ENCODE peak calls at places on chromosome 7, in ten cellular contexts. One of them, this sample, is unnamed. For H3K4me1 and H3K9me3, the result is how much of the 10 kb centered on the place peaks cover.

GRCh38 chr7:48298779-48299178 is 127.5 kb downstream of the ABCA13 start:
- DNase-seq in fibroblast of lung: no peak
- DNase-seq in esophagus squamous epithelium: no peak
- DNase-seq in astrocyte: peak
- DNase-seq in colonic mucosa: no peak
- DNase-seq in heart right ventricle: no peak
- DNase-seq in body of pancreas: no peak
- DNase-seq in uterus: no peak
- DNase-seq in HCT116: no peak
- DNase-seq in H9: no peak
- DNase-seq in this sample: no peak

GRCh38 chr7:18004372-18004771 is 23.3 kb downstream of the PRPS1L1 start:
- DNase-seq in fibroblast of lung: no peak
- DNase-seq in esophagus squamous epithelium: no peak
- DNase-seq in astrocyte: no peak
- DNase-seq in colonic mucosa: no peak
- DNase-seq in heart right ventricle: no peak
- DNase-seq in body of pancreas: no peak
- DNase-seq in uterus: no peak
- DNase-seq in HCT116: no peak
- DNase-seq in H9: no peak
- DNase-seq in this sample: no peak

GRCh38 chr7:126529254-126529653 is 723.5 kb downstream of the GRM8 start:
- DNase-seq in fibroblast of lung: no peak
- DNase-seq in esophagus squamous epithelium: no peak
- DNase-seq in astrocyte: no peak
- DNase-seq in colonic mucosa: no peak
- DNase-seq in heart right ventricle: no peak
- DNase-seq in body of pancreas: no peak
- DNase-seq in uterus: no peak
- DNase-seq in HCT116: no peak
- DNase-seq in H9: no peak
- DNase-seq in this sample: no peak

GRCh38 chr7:47513741-47514241 is 68.1 kb downstream of the TNS3 start:
- DNase-seq in fibroblast of lung: peak
- DNase-seq in esophagus squamous epithelium: no peak
- DNase-seq in astrocyte: peak
- DNase-seq in colonic mucosa: peak
- DNase-seq in heart right ventricle: no peak
- DNase-seq in body of pancreas: no peak
- DNase-seq in uterus: peak
- DNase-seq in HCT116: no peak
- DNase-seq in H9: no peak
- DNase-seq in this sample: peak

GRCh38 chr7:131013716-131014115 is 279.7 kb upstream of the KLF14 start:
- DNase-seq in fibroblast of lung: no peak
- DNase-seq in esophagus squamous epithelium: no peak
- DNase-seq in astrocyte: no peak
- DNase-seq in colonic mucosa: no peak
- DNase-seq in heart right ventricle: no peak
- DNase-seq in body of pancreas: no peak
- DNase-seq in uterus: no peak
- DNase-seq in HCT116: no peak
- DNase-seq in H9: no peak
- DNase-seq in this sample: no peak

GRCh38 chr7:2843711-2844152 is 376 bp downstream of the GNA12 start:
- DNase-seq in fibroblast of lung: peak
- DNase-seq in esophagus squamous epithelium: no peak
- DNase-seq in astrocyte: peak
- DNase-seq in colonic mucosa: no peak
- DNase-seq in heart right ventricle: peak
- DNase-seq in body of pancreas: peak
- DNase-seq in uterus: peak
- DNase-seq in HCT116: no peak
- DNase-seq in H9: no peak
- DNase-seq in this sample: peak

GRCh38 chr7:21099955-21100354 is 313.3 kb upstream of the SP8 start:
- DNase-seq in fibroblast of lung: no peak
- DNase-seq in esophagus squamous epithelium: no peak
- DNase-seq in astrocyte: no peak
- DNase-seq in colonic mucosa: no peak
- DNase-seq in heart right ventricle: no peak
- DNase-seq in body of pancreas: no peak
- DNase-seq in uterus: no peak
- DNase-seq in HCT116: no peak
- DNase-seq in H9: no peak
- DNase-seq in this sample: no peak

GRCh38 chr7:47088329-47089067 is 493.4 kb downstream of the TNS3 start:
- DNase-seq in fibroblast of lung: peak
- DNase-seq in esophagus squamous epithelium: no peak
- DNase-seq in astrocyte: peak
- DNase-seq in colonic mucosa: peak
- DNase-seq in heart right ventricle: peak
- DNase-seq in body of pancreas: peak
- DNase-seq in uterus: peak
- DNase-seq in HCT116: peak
- DNase-seq in H9: peak
- DNase-seq in this sample: peak

GRCh38 chr7:73892003-73892975 is 31.3 kb downstream of the TMEM270 start:
- DNase-seq in fibroblast of lung: peak
- DNase-seq in esophagus squamous epithelium: no peak
- DNase-seq in astrocyte: peak
- DNase-seq in colonic mucosa: no peak
- DNase-seq in heart right ventricle: peak
- DNase-seq in body of pancreas: peak
- DNase-seq in uterus: no peak
- DNase-seq in HCT116: no peak
- DNase-seq in H9: no peak
- DNase-seq in this sample: no peak

GRCh38 chr7:73895626-73896025 is 34.7 kb downstream of the TMEM270 start:
- DNase-seq in fibroblast of lung: no peak
- DNase-seq in esophagus squamous epithelium: no peak
- DNase-seq in astrocyte: no peak
- DNase-seq in colonic mucosa: no peak
- DNase-seq in heart right ventricle: no peak
- DNase-seq in body of pancreas: no peak
- DNase-seq in uterus: no peak
- DNase-seq in HCT116: no peak
- DNase-seq in H9: no peak
- DNase-seq in this sample: no peak

GRCh38 chr7:73891178-73891885 is 30.4 kb downstream of the TMEM270 start:
- DNase-seq in fibroblast of lung: no peak
- DNase-seq in esophagus squamous epithelium: no peak
- DNase-seq in astrocyte: no peak
- DNase-seq in colonic mucosa: no peak
- DNase-seq in heart right ventricle: no peak
- DNase-seq in body of pancreas: no peak
- DNase-seq in uterus: no peak
- DNase-seq in HCT116: no peak
- DNase-seq in H9: peak
- DNase-seq in this sample: peak

GRCh38 chr7:73894851-73895441 is 34.0 kb downstream of the TMEM270 start:
- DNase-seq in fibroblast of lung: peak
- DNase-seq in esophagus squamous epithelium: no peak
- DNase-seq in astrocyte: peak
- DNase-seq in colonic mucosa: no peak
- DNase-seq in heart right ventricle: peak
- DNase-seq in body of pancreas: no peak
- DNase-seq in uterus: peak
- DNase-seq in HCT116: no peak
- DNase-seq in H9: no peak
- DNase-seq in this sample: peak

DNA sequence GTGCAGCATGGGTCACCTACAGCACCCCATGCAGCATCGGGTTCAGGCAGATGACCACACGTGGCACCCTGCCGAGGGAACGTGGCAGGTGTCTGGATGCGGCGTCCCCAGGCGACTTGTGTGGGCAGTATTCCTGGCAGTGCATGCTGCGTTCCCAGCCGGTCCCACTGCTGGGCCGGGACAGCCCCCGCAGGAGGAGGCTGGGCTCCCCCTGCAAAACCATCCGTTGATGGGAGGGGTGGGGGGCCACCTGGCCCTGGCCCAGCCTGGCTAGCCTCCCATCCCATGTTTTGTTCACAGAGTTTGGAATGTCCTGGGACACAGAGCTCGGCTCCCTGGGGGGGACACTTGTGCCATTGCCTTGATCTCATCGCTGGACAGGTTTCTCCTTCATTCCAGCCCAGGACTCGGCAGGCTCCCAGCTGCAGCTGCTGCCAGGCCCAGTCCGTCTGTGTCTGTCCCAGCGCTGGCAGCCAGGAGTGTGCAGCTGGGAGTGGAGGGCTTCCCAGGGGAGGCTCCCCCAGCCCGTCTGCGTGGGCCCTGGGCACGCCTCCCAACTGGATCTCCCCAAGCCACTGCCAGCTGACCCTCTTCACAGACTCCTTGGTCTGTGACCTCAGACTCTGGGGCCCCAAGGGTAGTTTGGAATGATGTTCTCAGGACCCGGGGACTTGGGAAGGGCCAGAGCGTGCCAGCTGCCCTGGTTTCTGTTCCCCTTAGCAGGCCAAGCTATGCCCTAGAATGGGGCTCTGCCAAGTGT is 32.6 kb downstream of the TMEM270 start:
- DNase-seq in fibroblast of lung: peak
- DNase-seq in esophagus squamous epithelium: no peak
- DNase-seq in astrocyte: peak
- DNase-seq in colonic mucosa: no peak
- DNase-seq in heart right ventricle: peak
- DNase-seq in body of pancreas: no peak
- DNase-seq in uterus: peak
- DNase-seq in HCT116: no peak
- DNase-seq in H9: no peak
- DNase-seq in this sample: peak
- H3K4me1 ChIP-seq in fibroblast of lung: under half
- H3K4me1 ChIP-seq in esophagus squamous epithelium: under half
- H3K4me1 ChIP-seq in astrocyte: half or more
- H3K4me1 ChIP-seq in colonic mucosa: under half
- H3K4me1 ChIP-seq in heart right ventricle: under half
- H3K4me1 ChIP-seq in body of pancreas: under half
- H3K4me1 ChIP-seq in uterus: under half
- H3K4me1 ChIP-seq in HCT116: under half
- H3K4me1 ChIP-seq in H9: under half
- H3K4me1 ChIP-seq in this sample: half or more

DNA sequence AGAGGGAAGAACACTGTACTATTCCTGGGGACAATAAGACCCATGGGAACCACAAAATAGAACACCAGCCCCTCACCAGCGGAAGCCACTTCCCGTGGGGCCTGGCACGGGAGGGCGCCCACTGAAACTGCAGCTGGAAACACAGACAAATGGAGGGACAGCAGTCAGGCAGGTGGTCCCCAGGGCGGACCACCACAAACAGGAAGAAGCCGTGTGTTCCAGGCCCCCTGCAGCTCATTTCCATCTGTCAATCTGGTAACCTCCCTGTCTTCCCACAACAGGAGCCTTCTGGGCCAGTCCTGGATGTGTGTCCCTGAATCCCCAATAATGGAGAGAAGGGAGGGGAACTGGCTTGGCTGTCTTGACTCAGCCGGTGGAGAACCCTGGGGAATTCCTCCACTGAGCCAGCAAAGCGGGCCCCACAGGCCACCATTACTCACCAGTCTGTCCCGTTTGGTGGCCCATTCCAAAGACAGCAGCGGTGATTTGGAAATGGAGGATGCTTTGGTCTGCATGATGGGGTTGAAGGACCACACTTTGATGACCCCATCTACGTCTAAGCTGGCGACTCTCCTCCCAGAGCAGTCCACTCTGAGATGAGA is 16.7 kb downstream of the WDR91 start:
- DNase-seq in fibroblast of lung: no peak
- DNase-seq in esophagus squamous epithelium: no peak
- DNase-seq in astrocyte: no peak
- DNase-seq in colonic mucosa: no peak
- DNase-seq in heart right ventricle: no peak
- DNase-seq in body of pancreas: no peak
- DNase-seq in uterus: no peak
- DNase-seq in HCT116: no peak
- DNase-seq in H9: no peak
- DNase-seq in this sample: peak
- H3K27ac ChIP-seq in fibroblast of lung: peak
- H3K27ac ChIP-seq in esophagus squamous epithelium: no peak
- H3K27ac ChIP-seq in astrocyte: peak
- H3K27ac ChIP-seq in colonic mucosa: no peak
- H3K27ac ChIP-seq in heart right ventricle: no peak
- H3K27ac ChIP-seq in body of pancreas: no peak
- H3K27ac ChIP-seq in uterus: no peak
- H3K27ac ChIP-seq in HCT116: no peak
- H3K27ac ChIP-seq in H9: no peak
- H3K27ac ChIP-seq in this sample: no peak

DNA sequence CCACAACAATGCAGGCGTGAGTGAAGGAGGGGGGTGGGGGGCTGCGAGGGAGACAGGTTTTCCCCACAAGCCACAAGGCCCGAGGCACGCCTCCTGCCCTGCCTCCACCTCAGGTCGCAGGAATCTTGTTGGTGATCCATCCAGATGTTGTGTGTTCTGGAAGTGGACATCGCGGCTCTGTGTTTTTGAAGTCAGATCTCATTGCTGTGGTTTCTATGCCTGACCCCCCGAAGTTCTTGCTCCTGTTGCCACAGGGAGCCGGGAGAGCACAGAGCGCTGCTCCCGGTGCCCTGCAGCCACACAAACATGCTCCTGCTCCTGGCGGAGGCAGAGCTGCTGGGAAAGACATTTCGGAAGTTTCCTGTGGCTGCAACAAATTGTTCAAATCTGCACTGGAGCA is 177.9 kb upstream of the BMPER start:
- DNase-seq in fibroblast of lung: no peak
- DNase-seq in esophagus squamous epithelium: no peak
- DNase-seq in astrocyte: no peak
- DNase-seq in colonic mucosa: no peak
- DNase-seq in heart right ventricle: no peak
- DNase-seq in body of pancreas: no peak
- DNase-seq in uterus: no peak
- DNase-seq in HCT116: no peak
- DNase-seq in H9: no peak
- DNase-seq in this sample: no peak
- H3K9me3 ChIP-seq in fibroblast of lung: under half
- H3K9me3 ChIP-seq in esophagus squamous epithelium: under half
- H3K9me3 ChIP-seq in astrocyte: under half
- H3K9me3 ChIP-seq in colonic mucosa: under half
- H3K9me3 ChIP-seq in heart right ventricle: under half
- H3K9me3 ChIP-seq in body of pancreas: under half
- H3K9me3 ChIP-seq in uterus: under half
- H3K9me3 ChIP-seq in HCT116: under half
- H3K9me3 ChIP-seq in H9: under half
- H3K9me3 ChIP-seq in this sample: under half

GRCh38 chr7:50376056-50376455 is 71.5 kb downstream of the IKZF1 start:
- DNase-seq in fibroblast of lung: no peak
- DNase-seq in esophagus squamous epithelium: no peak
- DNase-seq in astrocyte: no peak
- DNase-seq in colonic mucosa: no peak
- DNase-seq in heart right ventricle: no peak
- DNase-seq in body of pancreas: no peak
- DNase-seq in uterus: no peak
- DNase-seq in HCT116: no peak
- DNase-seq in H9: no peak
- DNase-seq in this sample: no peak

GRCh38 chr7:50377356-50377755 is 72.8 kb downstream of the FIGNL1 start:
- DNase-seq in fibroblast of lung: no peak
- DNase-seq in esophagus squamous epithelium: no peak
- DNase-seq in astrocyte: no peak
- DNase-seq in colonic mucosa: no peak
- DNase-seq in heart right ventricle: no peak
- DNase-seq in body of pancreas: no peak
- DNase-seq in uterus: no peak
- DNase-seq in HCT116: no peak
- DNase-seq in H9: no peak
- DNase-seq in this sample: no peak

GRCh38 chr7:50379082-50379481 is 71.1 kb downstream of the FIGNL1 start:
- DNase-seq in fibroblast of lung: no peak
- DNase-seq in esophagus squamous epithelium: no peak
- DNase-seq in astrocyte: no peak
- DNase-seq in colonic mucosa: no peak
- DNase-seq in heart right ventricle: no peak
- DNase-seq in body of pancreas: no peak
- DNase-seq in uterus: no peak
- DNase-seq in HCT116: no peak
- DNase-seq in H9: peak
- DNase-seq in this sample: no peak

GRCh38 chr7:50382455-50382854 is 67.7 kb downstream of the FIGNL1 start:
- DNase-seq in fibroblast of lung: no peak
- DNase-seq in esophagus squamous epithelium: no peak
- DNase-seq in astrocyte: no peak
- DNase-seq in colonic mucosa: no peak
- DNase-seq in heart right ventricle: no peak
- DNase-seq in body of pancreas: no peak
- DNase-seq in uterus: no peak
- DNase-seq in HCT116: no peak
- DNase-seq in H9: peak
- DNase-seq in this sample: no peak

DNA sequence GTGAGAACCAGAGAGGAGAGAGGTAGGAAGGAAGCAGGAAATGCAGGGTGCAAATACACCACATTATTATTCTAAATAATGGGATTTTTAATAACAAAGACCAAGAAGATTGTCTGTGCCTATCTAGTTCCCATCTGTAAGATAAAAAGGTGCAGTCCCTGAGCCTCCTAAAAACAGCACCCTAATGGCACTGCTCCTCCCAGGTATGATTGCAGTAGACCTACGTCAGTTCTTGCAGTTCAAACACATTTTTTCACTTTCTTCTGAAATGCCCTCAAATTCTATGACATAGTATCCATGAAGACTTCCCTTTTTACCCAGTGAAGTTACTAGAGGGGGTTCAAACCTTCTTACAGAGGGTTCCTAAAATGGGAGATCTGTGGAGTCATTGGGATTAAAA is 70.6 kb downstream of the FIGNL1 start:
- DNase-seq in fibroblast of lung: no peak
- DNase-seq in esophagus squamous epithelium: no peak
- DNase-seq in astrocyte: no peak
- DNase-seq in colonic mucosa: no peak
- DNase-seq in heart right ventricle: no peak
- DNase-seq in body of pancreas: no peak
- DNase-seq in uterus: no peak
- DNase-seq in HCT116: no peak
- DNase-seq in H9: no peak
- DNase-seq in this sample: no peak
- H3K4me1 ChIP-seq in fibroblast of lung: under half
- H3K4me1 ChIP-seq in esophagus squamous epithelium: under half
- H3K4me1 ChIP-seq in astrocyte: under half
- H3K4me1 ChIP-seq in colonic mucosa: under half
- H3K4me1 ChIP-seq in heart right ventricle: under half
- H3K4me1 ChIP-seq in body of pancreas: under half
- H3K4me1 ChIP-seq in uterus: under half
- H3K4me1 ChIP-seq in HCT116: under half
- H3K4me1 ChIP-seq in H9: under half
- H3K4me1 ChIP-seq in this sample: under half